ENCODE peak calls at places on chromosomes 12 and 14, in five cellular contexts. I, W, E, L and U are unnamed samples.

GRCh38 chr12:53344824-53345485 is 8.8 kb upstream of the SP7 start:
- DNase-seq in I (peak; percentile 84), W (peak; percentile 58), E (peak; percentile 86), L (peak; percentile 73), U (peak; percentile 56)

GRCh38 chr12:132685400-132685799 is 1.7 kb downstream of the POLE start:
- DNase-seq in I (no peak), W (no peak), E (no peak), L (no peak), U (no peak)

GRCh38 chr12:53217049-53217929 is 10.2 kb upstream of the ITGB7 start:
- DNase-seq in I (no peak), W (no peak), E (peak; percentile 81), L (peak; percentile 62), U (peak; percentile 60)

GRCh38 chr12:50986961-50987737 is 34.8 kb downstream of the HIGD1C start:
- DNase-seq in I (peak; percentile 61), W (peak; percentile 23), E (peak; percentile 79), L (peak; percentile 49), U (peak; percentile 55)

GRCh38 chr12:29744365-29744764 is 39.4 kb downstream of the TMTC1 start:
- DNase-seq in I (no peak), W (no peak), E (no peak), L (no peak), U (no peak)

GRCh38 chr12:92467886-92468285 is 234.9 kb upstream of the PLEKHG7 start:
- DNase-seq in I (no peak), W (peak; percentile 39), E (peak; percentile 57), L (no peak), U (peak; percentile 51)

GRCh38 chr12:100382327-100382726 is 25.5 kb downstream of the SLC17A8 start:
- DNase-seq in I (no peak), W (no peak), E (no peak), L (no peak), U (no peak)

GRCh38 chr14:67487937-67488893 is at the start of gene TMEM229B:
- DNase-seq in I (no peak), W (no peak), E (peak; percentile 94), L (peak; percentile 66), U (no peak)

GRCh38 chr12:115617391-115617790 is 660.1 kb downstream of the MED13L start:
- DNase-seq in I (no peak), W (no peak), E (no peak), L (no peak), U (no peak)

GRCh38 chr14:98822917-98823316 is 449.1 kb downstream of the BCL11B start:
- DNase-seq in I (no peak), W (no peak), E (no peak), L (no peak), U (no peak)

GRCh38 chr12:110578522-110579238 is 4.4 kb downstream of the PPTC7 start:
- DNase-seq in I (no peak), W (no peak), E (no peak), L (no peak), U (peak; percentile 93)

GRCh38 chr12:21190016-21190415 is 59.0 kb downstream of the SLCO1B1 start:
- DNase-seq in I (no peak), W (no peak), E (no peak), L (no peak), U (no peak)

GRCh38 chr14:60506985-60507829 is 1.7 kb upstream of the SIX6 start:
- DNase-seq in I (no peak), W (no peak), E (no peak), L (no peak), U (no peak)

GRCh38 chr14:103867523-103867953 is 20.2 kb upstream of the PPP1R13B start:
- DNase-seq in I (no peak), W (no peak), E (no peak), L (peak; percentile 90), U (peak; percentile 75)

GRCh38 chr14:54803926-54804719 is 98.5 kb downstream of the GCH1 start:
- DNase-seq in I (no peak), W (no peak), E (no peak), L (no peak), U (no peak)

GRCh38 chr14:64209428-64210165 is 84.6 kb downstream of the ESR2 start:
- DNase-seq in I (peak; percentile 66), W (no peak), E (peak; percentile 86), L (no peak), U (no peak)

GRCh38 chr14:30655658-30656057 is 33.5 kb downstream of the SCFD1 start:
- DNase-seq in I (no peak), W (no peak), E (no peak), L (no peak), U (no peak)

GRCh38 chr12:71426030-71426570 is 13.5 kb upstream of the LGR5 start:
- DNase-seq in I (no peak), W (no peak), E (no peak), L (no peak), U (no peak)

GRCh38 chr14:50040401-50040775 is 76.0 kb downstream of the VCPKMT start:
- DNase-seq in I (no peak), W (peak; percentile 77), E (peak; percentile 79), L (peak; percentile 29), U (peak; percentile 80)

GRCh38 chr12:42482820-42483533 is 106.6 kb downstream of the PRICKLE1 start:
- DNase-seq in I (peak; percentile 65), W (peak; percentile 45), E (peak; percentile 85), L (peak; percentile 71), U (peak; percentile 12)

GRCh38 chr14:56374421-56374820 is 205.2 kb upstream of the TMEM260 start:
- DNase-seq in I (no peak), W (no peak), E (no peak), L (no peak), U (no peak)

GRCh38 chr14:20580242-20580641 is 7.6 kb downstream of the RNASE11 start:
- DNase-seq in I (no peak), W (no peak), E (no peak), L (no peak), U (no peak)

GRCh38 chr14:20583908-20584307 is 3.9 kb downstream of the RNASE11 start:
- DNase-seq in I (no peak), W (no peak), E (no peak), L (no peak), U (no peak)

GRCh38 chr14:20587489-20588154 is at the start of gene RNASE11:
- DNase-seq in I (no peak), W (no peak), E (no peak), L (no peak), U (no peak)

GRCh38 chr14:20578784-20579502 is 8.9 kb downstream of the RNASE11 start:
- DNase-seq in I (no peak), W (no peak), E (no peak), L (no peak), U (no peak)

GRCh38 chr14:20583142-20583541 is 4.7 kb downstream of the RNASE11 start:
- DNase-seq in I (no peak), W (no peak), E (no peak), L (no peak), U (no peak)
- H3K4me3 ChIP-seq in I (no peak overlapping the region), W (no peak overlapping the region), E (no peak overlapping the region), L (no peak overlapping the region), U (no peak overlapping the region)

GRCh38 chr12:27506645-27507189 is 17.3 kb upstream of the PPFIBP1 start:
- DNase-seq in I (no peak), W (no peak), E (no peak), L (no peak), U (no peak)
- TF ChIP-seq CTCF in I (no peak), W (no peak), E (no peak), L (no peak), U (no peak)

GRCh38 chr12:62435337-62436163 is 31.1 kb upstream of the MON2 start:
- DNase-seq in I (peak; percentile 71), W (peak; percentile 46), E (peak; percentile 59), L (peak; percentile 49), U (peak; percentile 22)
- H3K27me3 ChIP-seq in I (no peaks in the 10 kb centered on the region), W (peaks cover 7% of the 10 kb centered on the region), E (no peaks in the 10 kb centered on the region), L (no peaks in the 10 kb centered on the region), U (no peaks in the 10 kb centered on the region)

GRCh38 chr14:71416392-71416791 is 509.1 kb downstream of the PCNX1 start:
- DNase-seq in I (no peak), W (peak; percentile 18), E (no peak), L (no peak), U (peak; percentile 95)

GRCh38 chr14:71423481-71423880 is 508.7 kb upstream of the RGS6 start:
- DNase-seq in I (no peak), W (no peak), E (no peak), L (no peak), U (no peak)

GRCh38 chr14:71414631-71415403 is 507.6 kb downstream of the PCNX1 start:
- DNase-seq in I (no peak), W (peak; percentile 53), E (no peak), L (no peak), U (peak; percentile 77)

GRCh38 chr14:71415404-71415690 is 508.1 kb downstream of the PCNX1 start:
- DNase-seq in I (no peak), W (peak; percentile 69), E (no peak), L (no peak), U (no peak)

DNA sequence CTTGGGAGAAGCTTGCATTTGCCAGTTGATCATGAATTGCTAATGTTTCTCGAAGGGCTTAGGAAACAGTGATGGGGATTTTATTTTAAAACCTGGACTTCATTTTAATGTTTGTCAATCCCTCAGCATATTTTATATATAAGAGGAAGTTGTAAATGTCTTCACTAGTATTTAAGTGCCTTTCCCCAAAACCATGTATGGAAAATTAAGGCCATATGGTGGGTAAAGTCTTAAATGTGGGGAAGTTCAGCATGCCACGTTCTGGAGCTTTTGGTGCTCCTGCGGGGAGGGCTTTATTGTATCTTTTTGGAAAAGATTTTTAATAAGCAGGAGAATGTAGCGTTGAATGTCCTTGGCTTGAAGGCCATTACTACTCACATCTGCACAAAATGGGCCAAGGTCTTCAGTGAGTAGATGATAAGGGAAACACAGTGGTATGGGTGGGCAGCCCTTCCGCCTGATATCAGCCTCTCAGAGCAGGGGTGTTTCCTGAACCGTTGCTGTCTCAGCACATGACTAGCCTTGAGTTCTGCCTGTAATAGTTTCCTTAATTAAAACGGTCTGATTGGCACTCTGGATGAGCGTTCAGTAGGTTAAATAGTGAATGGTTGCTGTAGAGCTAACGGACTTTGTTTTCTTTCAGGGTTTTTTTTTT is 511.5 kb downstream of the PCNX1 start:
- DNase-seq in I (no peak), W (no peak), E (no peak), L (no peak), U (no peak)
- H3K4me3 ChIP-seq in I (no peak overlapping the region), W (no peak overlapping the region), E (no peak overlapping the region), L (no peak overlapping the region), U (no peak overlapping the region)

GRCh38 chr14:20478915-20479314 is 9.7 kb downstream of the PNP start:
- DNase-seq in I (no peak), W (no peak), E (no peak), L (no peak), U (no peak)

GRCh38 chr14:20476795-20477194 is 7.6 kb downstream of the PNP start:
- DNase-seq in I (no peak), W (no peak), E (no peak), L (no peak), U (no peak)

GRCh38 chr14:20472566-20473206 is 3.5 kb downstream of the PNP start:
- DNase-seq in I (no peak), W (no peak), E (no peak), L (no peak), U (no peak)

GRCh38 chr14:20482382-20482781 is 13.2 kb downstream of the PNP start:
- DNase-seq in I (no peak), W (no peak), E (no peak), L (no peak), U (no peak)

GRCh38 chr14:20477211-20477876 is 8.1 kb downstream of the PNP start:
- DNase-seq in I (no peak), W (peak; percentile 69), E (no peak), L (peak; percentile 73), U (peak; percentile 50)
- TF ChIP-seq CTCF in I (no peak), W (no peak), E (no peak), L (no peak), U (no peak)